ENCODE peak calls at places on chromosome 4, in six cellular contexts. E, K, T, Q, O and F are unnamed samples.

GRCh38 chr4:117324851-117325491 is 239.6 kb upstream of the TRAM1L1 start:
- DNase-seq in E (no peak), K (no peak), T (no peak), Q (peak; percentile 93), O (peak; percentile 96), F (no peak)

GRCh38 chr4:57993934-57994333 is 883.7 kb upstream of the IGFBP7 start:
- DNase-seq in E (no peak), K (no peak), T (no peak), Q (no peak), O (no peak), F (no peak)

GRCh38 chr4:74944354-74944793 is 11.5 kb downstream of the PARM1 start:
- DNase-seq in E (no peak), K (no peak), T (no peak), Q (no peak), O (no peak), F (no peak)

GRCh38 chr4:108774809-108775530 is 12.1 kb upstream of the ETNPPL start:
- DNase-seq in E (peak; percentile 12), K (no peak), T (no peak), Q (no peak), O (no peak), F (peak; percentile 73)

GRCh38 chr4:37742149-37742548 is 56.0 kb upstream of the RELL1 start:
- DNase-seq in E (no peak), K (no peak), T (no peak), Q (no peak), O (no peak), F (no peak)

GRCh38 chr4:86664959-86665358 is 70.8 kb downstream of the PTPN13 start:
- DNase-seq in E (peak; percentile 27), K (no peak), T (peak; percentile 36), Q (peak; percentile 68), O (peak; percentile 77), F (no peak)

GRCh38 chr4:87843936-87844335 is 11.2 kb downstream of the MEPE start:
- DNase-seq in E (no peak), K (no peak), T (peak; percentile 17), Q (no peak), O (peak; percentile 52), F (no peak)

GRCh38 chr4:122458625-122459024 is 2.1 kb upstream of the IL2 start:
- DNase-seq in E (peak; percentile 1), K (no peak), T (no peak), Q (no peak), O (peak; percentile 17), F (no peak)

GRCh38 chr4:8162625-8163024 is 4.0 kb upstream of the ABLIM2 start:
- DNase-seq in E (no peak), K (no peak), T (no peak), Q (no peak), O (no peak), F (no peak)

GRCh38 chr4:180636696-180637095 is 1606.5 kb upstream of the TENM3 start:
- DNase-seq in E (no peak), K (no peak), T (peak; percentile 3), Q (peak; percentile 32), O (peak; percentile 44), F (no peak)

GRCh38 chr4:37609621-37610020 is 76.6 kb downstream of the RELL1 start:
- DNase-seq in E (no peak), K (no peak), T (no peak), Q (no peak), O (no peak), F (no peak)

GRCh38 chr4:153296424-153296823 is 48.1 kb upstream of the MND1 start:
- DNase-seq in E (no peak), K (no peak), T (peak; percentile 22), Q (peak; percentile 6), O (peak; percentile 84), F (no peak)

GRCh38 chr4:67134616-67135015 is 410.7 kb downstream of the CENPC start:
- DNase-seq in E (no peak), K (no peak), T (no peak), Q (no peak), O (no peak), F (no peak)

GRCh38 chr4:1216869-1217294 is 32.0 kb downstream of the CTBP1 start:
- DNase-seq in E (no peak), K (no peak), T (no peak), Q (no peak), O (no peak), F (peak; percentile 67)

GRCh38 chr4:185332575-185333464 is 62.9 kb downstream of the LRP2BP start:
- DNase-seq in E (no peak), K (no peak), T (no peak), Q (no peak), O (no peak), F (no peak)

GRCh38 chr4:181959121-181959520 is 284.1 kb upstream of the TENM3 start:
- DNase-seq in E (no peak), K (no peak), T (peak; percentile 35), Q (peak; percentile 65), O (peak; percentile 89), F (no peak)

GRCh38 chr4:142243250-142243649 is 602.9 kb downstream of the INPP4B start:
- DNase-seq in E (no peak), K (no peak), T (no peak), Q (no peak), O (no peak), F (no peak)

GRCh38 chr4:101356928-101357327 is 9.6 kb upstream of the PPP3CA start:
- DNase-seq in E (no peak), K (no peak), T (peak; percentile 83), Q (peak; percentile 97), O (peak; percentile 95), F (no peak)

GRCh38 chr4:129140521-129140920 is 44.6 kb downstream of the C4orf33 start:
- DNase-seq in E (no peak), K (no peak), T (no peak), Q (no peak), O (no peak), F (no peak)

GRCh38 chr4:94892051-94892450 is 134.3 kb downstream of the BMPR1B start:
- DNase-seq in E (no peak), K (no peak), T (no peak), Q (no peak), O (no peak), F (no peak)

GRCh38 chr4:82017680-82018079 is 356.1 kb downstream of the HNRNPD start:
- DNase-seq in E (peak; percentile 72), K (no peak), T (no peak), Q (no peak), O (peak; percentile 32), F (no peak)

GRCh38 chr4:140152015-140152703 is 1.8 kb downstream of the MAML3 start:
- DNase-seq in E (peak; percentile 79), K (no peak), T (no peak), Q (no peak), O (no peak), F (peak; percentile 74)

GRCh38 chr4:121827851-121828250 is 4.2 kb upstream of the CCNA2 start:
- DNase-seq in E (no peak), K (no peak), T (peak; percentile 12), Q (peak; percentile 34), O (peak; percentile 64), F (no peak)

GRCh38 chr4:139085141-139085540 is 69.6 kb downstream of the NOCT start:
- DNase-seq in E (no peak), K (no peak), T (no peak), Q (no peak), O (peak; percentile 36), F (no peak)

GRCh38 chr4:41257257-41257900 is 651 bp downstream of the UCHL1 start:
- DNase-seq in E (peak; percentile 74), K (peak; percentile 77), T (no peak), Q (no peak), O (peak; percentile 52), F (peak; percentile 53)

GRCh38 chr4:176053785-176054184 is 11.9 kb upstream of the WDR17 start:
- DNase-seq in E (no peak), K (no peak), T (no peak), Q (no peak), O (no peak), F (no peak)

GRCh38 chr4:106065018-106065417 is 169.7 kb downstream of the NPNT start:
- DNase-seq in E (no peak), K (no peak), T (no peak), Q (no peak), O (no peak), F (no peak)

GRCh38 chr4:25771672-25772071 is 91.1 kb downstream of the SEL1L3 start:
- DNase-seq in E (no peak), K (no peak), T (no peak), Q (no peak), O (no peak), F (no peak)